ENCODE peak calls at places on chromosomes 3 and 15, in nine cellular contexts. One of them, this sample, is unnamed.

GRCh38 chr15:70062321-70062956 is 35.3 kb downstream of the TLE3 start:
- DNase-seq in brain microvascular endothelial cell: peak
- DNase-seq in B cell: no peak
- DNase-seq in GM12865: no peak
- DNase-seq in HFF-Myc: peak
- DNase-seq in left ventricle myocardium inferior: peak
- DNase-seq in hepatocyte: peak
- DNase-seq in mammary epithelial cell: no peak
- DNase-seq in progenitor cell of endocrine pancreas: no peak
- DNase-seq in this sample: peak

GRCh38 chr15:67303490-67304363 is 49.1 kb downstream of the IQCH start:
- DNase-seq in brain microvascular endothelial cell: peak
- DNase-seq in B cell: no peak
- DNase-seq in GM12865: peak
- DNase-seq in HFF-Myc: peak
- DNase-seq in left ventricle myocardium inferior: no peak
- DNase-seq in hepatocyte: peak
- DNase-seq in mammary epithelial cell: peak
- DNase-seq in progenitor cell of endocrine pancreas: no peak
- DNase-seq in this sample: peak

GRCh38 chr3:56725175-56725574 is 42.1 kb upstream of the TASOR start:
- DNase-seq in brain microvascular endothelial cell: no peak
- DNase-seq in B cell: no peak
- DNase-seq in GM12865: peak
- DNase-seq in HFF-Myc: no peak
- DNase-seq in left ventricle myocardium inferior: no peak
- DNase-seq in hepatocyte: no peak
- DNase-seq in mammary epithelial cell: no peak
- DNase-seq in progenitor cell of endocrine pancreas: no peak
- DNase-seq in this sample: peak

GRCh38 chr3:195030791-195031321 is 240.1 kb downstream of the XXYLT1 start:
- DNase-seq in brain microvascular endothelial cell: peak
- DNase-seq in B cell: no peak
- DNase-seq in GM12865: no peak
- DNase-seq in HFF-Myc: no peak
- DNase-seq in left ventricle myocardium inferior: no peak
- DNase-seq in hepatocyte: peak
- DNase-seq in mammary epithelial cell: peak
- DNase-seq in progenitor cell of endocrine pancreas: no peak
- DNase-seq in this sample: no peak

GRCh38 chr3:151895881-151896661 is 22.6 kb downstream of the SUCNR1 start:
- DNase-seq in brain microvascular endothelial cell: no peak
- DNase-seq in B cell: no peak
- DNase-seq in GM12865: no peak
- DNase-seq in HFF-Myc: no peak
- DNase-seq in left ventricle myocardium inferior: no peak
- DNase-seq in hepatocyte: no peak
- DNase-seq in mammary epithelial cell: no peak
- DNase-seq in progenitor cell of endocrine pancreas: no peak
- DNase-seq in this sample: no peak

GRCh38 chr15:34359416-34359815 is 7.6 kb downstream of the LPCAT4 start:
- DNase-seq in brain microvascular endothelial cell: no peak
- DNase-seq in B cell: no peak
- DNase-seq in GM12865: no peak
- DNase-seq in HFF-Myc: no peak
- DNase-seq in left ventricle myocardium inferior: no peak
- DNase-seq in hepatocyte: no peak
- DNase-seq in mammary epithelial cell: peak
- DNase-seq in progenitor cell of endocrine pancreas: no peak
- DNase-seq in this sample: no peak

GRCh38 chr3:147423601-147424324 is 14.6 kb downstream of the ZIC1 start:
- DNase-seq in brain microvascular endothelial cell: peak
- DNase-seq in B cell: peak
- DNase-seq in GM12865: no peak
- DNase-seq in HFF-Myc: no peak
- DNase-seq in left ventricle myocardium inferior: no peak
- DNase-seq in hepatocyte: no peak
- DNase-seq in mammary epithelial cell: no peak
- DNase-seq in progenitor cell of endocrine pancreas: no peak
- DNase-seq in this sample: no peak

GRCh38 chr3:185400866-185401265 is 37.9 kb downstream of the MAP3K13 start:
- DNase-seq in brain microvascular endothelial cell: no peak
- DNase-seq in B cell: no peak
- DNase-seq in GM12865: no peak
- DNase-seq in HFF-Myc: no peak
- DNase-seq in left ventricle myocardium inferior: no peak
- DNase-seq in hepatocyte: no peak
- DNase-seq in mammary epithelial cell: peak
- DNase-seq in progenitor cell of endocrine pancreas: no peak
- DNase-seq in this sample: no peak

GRCh38 chr3:113428581-113428980 is 12.7 kb downstream of the CFAP44 start:
- DNase-seq in brain microvascular endothelial cell: no peak
- DNase-seq in B cell: no peak
- DNase-seq in GM12865: no peak
- DNase-seq in HFF-Myc: no peak
- DNase-seq in left ventricle myocardium inferior: no peak
- DNase-seq in hepatocyte: no peak
- DNase-seq in mammary epithelial cell: peak
- DNase-seq in progenitor cell of endocrine pancreas: no peak
- DNase-seq in this sample: peak

GRCh38 chr3:73352841-73353493 is 271.8 kb downstream of the PDZRN3 start:
- DNase-seq in brain microvascular endothelial cell: no peak
- DNase-seq in B cell: no peak
- DNase-seq in GM12865: no peak
- DNase-seq in HFF-Myc: no peak
- DNase-seq in left ventricle myocardium inferior: no peak
- DNase-seq in hepatocyte: no peak
- DNase-seq in mammary epithelial cell: no peak
- DNase-seq in progenitor cell of endocrine pancreas: no peak
- DNase-seq in this sample: no peak

GRCh38 chr3:141530133-141530768 is 43.4 kb downstream of the RASA2 start:
- DNase-seq in brain microvascular endothelial cell: no peak
- DNase-seq in B cell: no peak
- DNase-seq in GM12865: no peak
- DNase-seq in HFF-Myc: peak
- DNase-seq in left ventricle myocardium inferior: no peak
- DNase-seq in hepatocyte: no peak
- DNase-seq in mammary epithelial cell: peak
- DNase-seq in progenitor cell of endocrine pancreas: no peak
- DNase-seq in this sample: peak

GRCh38 chr3:113559011-113559410 is 26.7 kb downstream of the SIDT1 start:
- DNase-seq in brain microvascular endothelial cell: no peak
- DNase-seq in B cell: no peak
- DNase-seq in GM12865: no peak
- DNase-seq in HFF-Myc: no peak
- DNase-seq in left ventricle myocardium inferior: no peak
- DNase-seq in hepatocyte: no peak
- DNase-seq in mammary epithelial cell: no peak
- DNase-seq in progenitor cell of endocrine pancreas: no peak
- DNase-seq in this sample: no peak

GRCh38 chr15:70113304-70113700 is 15.6 kb upstream of the TLE3 start:
- DNase-seq in brain microvascular endothelial cell: no peak
- DNase-seq in B cell: no peak
- DNase-seq in GM12865: peak
- DNase-seq in HFF-Myc: no peak
- DNase-seq in left ventricle myocardium inferior: peak
- DNase-seq in hepatocyte: no peak
- DNase-seq in mammary epithelial cell: no peak
- DNase-seq in progenitor cell of endocrine pancreas: no peak
- DNase-seq in this sample: no peak

GRCh38 chr15:62135532-62136134 is 29.5 kb downstream of the C2CD4B start:
- DNase-seq in brain microvascular endothelial cell: peak
- DNase-seq in B cell: no peak
- DNase-seq in GM12865: no peak
- DNase-seq in HFF-Myc: peak
- DNase-seq in left ventricle myocardium inferior: no peak
- DNase-seq in hepatocyte: peak
- DNase-seq in mammary epithelial cell: peak
- DNase-seq in progenitor cell of endocrine pancreas: no peak
- DNase-seq in this sample: peak

GRCh38 chr3:171862993-171863521 is 19.9 kb downstream of the TMEM212 start:
- DNase-seq in brain microvascular endothelial cell: peak
- DNase-seq in B cell: no peak
- DNase-seq in GM12865: no peak
- DNase-seq in HFF-Myc: no peak
- DNase-seq in left ventricle myocardium inferior: no peak
- DNase-seq in hepatocyte: no peak
- DNase-seq in mammary epithelial cell: no peak
- DNase-seq in progenitor cell of endocrine pancreas: no peak
- DNase-seq in this sample: peak

GRCh38 chr3:11835028-11835639 is 11.6 kb downstream of the TAMM41 start:
- DNase-seq in brain microvascular endothelial cell: no peak
- DNase-seq in B cell: no peak
- DNase-seq in GM12865: no peak
- DNase-seq in HFF-Myc: no peak
- DNase-seq in left ventricle myocardium inferior: no peak
- DNase-seq in hepatocyte: peak
- DNase-seq in mammary epithelial cell: no peak
- DNase-seq in progenitor cell of endocrine pancreas: no peak
- DNase-seq in this sample: peak
- TF ChIP-seq CTCF in brain microvascular endothelial cell: peak
- TF ChIP-seq CTCF in B cell: peak
- TF ChIP-seq CTCF in GM12865: peak
- TF ChIP-seq CTCF in HFF-Myc: peak
- TF ChIP-seq CTCF in left ventricle myocardium inferior: peak
- TF ChIP-seq CTCF in hepatocyte: peak
- TF ChIP-seq CTCF in mammary epithelial cell: peak
- TF ChIP-seq CTCF in progenitor cell of endocrine pancreas: peak
- TF ChIP-seq CTCF in this sample: peak

GRCh38 chr3:159926573-159926972 is 62.1 kb upstream of the IL12A start:
- DNase-seq in brain microvascular endothelial cell: no peak
- DNase-seq in B cell: no peak
- DNase-seq in GM12865: no peak
- DNase-seq in HFF-Myc: no peak
- DNase-seq in left ventricle myocardium inferior: no peak
- DNase-seq in hepatocyte: no peak
- DNase-seq in mammary epithelial cell: no peak
- DNase-seq in progenitor cell of endocrine pancreas: no peak
- DNase-seq in this sample: no peak

GRCh38 chr3:159928692-159929091 is 59.9 kb upstream of the IL12A start:
- DNase-seq in brain microvascular endothelial cell: peak
- DNase-seq in B cell: no peak
- DNase-seq in GM12865: no peak
- DNase-seq in HFF-Myc: peak
- DNase-seq in left ventricle myocardium inferior: no peak
- DNase-seq in hepatocyte: no peak
- DNase-seq in mammary epithelial cell: peak
- DNase-seq in progenitor cell of endocrine pancreas: no peak
- DNase-seq in this sample: peak

GRCh38 chr3:159928071-159928491 is 60.6 kb upstream of the IL12A start:
- DNase-seq in brain microvascular endothelial cell: no peak
- DNase-seq in B cell: no peak
- DNase-seq in GM12865: no peak
- DNase-seq in HFF-Myc: no peak
- DNase-seq in left ventricle myocardium inferior: no peak
- DNase-seq in hepatocyte: no peak
- DNase-seq in mammary epithelial cell: peak
- DNase-seq in progenitor cell of endocrine pancreas: no peak
- DNase-seq in this sample: no peak

GRCh38 chr3:159929894-159930235 is 58.8 kb upstream of the IL12A start:
- DNase-seq in brain microvascular endothelial cell: no peak
- DNase-seq in B cell: no peak
- DNase-seq in GM12865: no peak
- DNase-seq in HFF-Myc: no peak
- DNase-seq in left ventricle myocardium inferior: no peak
- DNase-seq in hepatocyte: no peak
- DNase-seq in mammary epithelial cell: no peak
- DNase-seq in progenitor cell of endocrine pancreas: no peak
- DNase-seq in this sample: no peak

DNA sequence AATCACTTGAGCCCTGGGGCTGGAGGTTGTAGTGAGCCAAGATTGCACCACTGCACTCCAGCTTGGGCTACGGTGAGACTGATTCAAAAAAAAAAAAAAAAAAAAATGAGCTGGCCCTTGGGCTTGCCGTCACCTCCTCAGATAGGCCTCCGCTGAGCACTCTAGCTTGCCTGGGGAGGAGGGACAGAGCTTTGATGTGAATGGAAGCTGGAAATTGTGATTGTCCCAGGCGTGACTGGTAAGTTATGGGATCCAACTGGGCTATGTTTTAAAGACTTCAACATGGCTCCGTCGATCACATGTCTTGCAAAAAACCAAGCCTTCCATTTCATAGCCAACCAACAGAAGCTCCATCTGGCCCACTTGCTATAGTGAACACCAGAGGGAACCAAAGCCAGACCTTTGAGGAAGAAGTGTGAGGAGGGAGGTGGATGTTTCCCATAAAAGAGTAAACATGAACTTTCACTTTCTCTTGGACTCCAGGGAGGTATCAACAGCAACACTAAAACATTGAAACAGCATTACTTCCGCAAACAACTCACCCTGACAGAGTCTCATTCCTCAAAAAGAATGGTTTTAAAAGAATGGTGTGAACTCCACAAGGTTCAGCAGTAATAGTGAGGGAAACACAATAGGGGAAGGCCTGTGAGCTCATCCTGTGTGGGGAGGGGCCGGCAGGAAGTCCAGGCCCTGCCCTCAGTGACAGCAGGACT is 59.3 kb upstream of the IL12A start:
- DNase-seq in brain microvascular endothelial cell: peak
- DNase-seq in B cell: no peak
- DNase-seq in GM12865: peak
- DNase-seq in HFF-Myc: peak
- DNase-seq in left ventricle myocardium inferior: no peak
- DNase-seq in hepatocyte: peak
- DNase-seq in mammary epithelial cell: peak
- DNase-seq in progenitor cell of endocrine pancreas: no peak
- DNase-seq in this sample: peak
- TF ChIP-seq CTCF in brain microvascular endothelial cell: peak
- TF ChIP-seq CTCF in B cell: no peak
- TF ChIP-seq CTCF in GM12865: no peak
- TF ChIP-seq CTCF in HFF-Myc: peak
- TF ChIP-seq CTCF in left ventricle myocardium inferior: peak
- TF ChIP-seq CTCF in hepatocyte: peak
- TF ChIP-seq CTCF in mammary epithelial cell: peak
- TF ChIP-seq CTCF in progenitor cell of endocrine pancreas: peak
- TF ChIP-seq CTCF in this sample: peak

DNA sequence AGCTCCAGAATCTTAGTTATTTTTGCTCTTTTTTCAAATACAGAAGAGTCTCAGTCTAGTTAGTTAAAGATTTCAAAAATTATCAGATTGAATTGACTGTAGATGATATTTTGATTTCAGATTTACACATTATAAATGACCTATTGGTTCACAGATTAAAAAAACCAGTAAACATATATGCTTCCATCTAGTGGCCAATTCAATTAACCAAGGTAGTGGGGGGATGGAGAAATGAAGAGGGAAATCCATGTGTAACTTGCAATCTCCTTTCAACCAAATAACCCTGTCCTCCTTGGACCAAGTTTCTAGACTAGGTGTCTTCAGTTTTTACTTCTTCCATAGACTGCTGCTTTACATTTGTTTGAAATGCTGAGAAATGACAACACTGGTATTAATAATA is 789.8 kb downstream of the ROBO1 start:
- DNase-seq in brain microvascular endothelial cell: no peak
- DNase-seq in B cell: no peak
- DNase-seq in GM12865: peak
- DNase-seq in HFF-Myc: no peak
- DNase-seq in left ventricle myocardium inferior: no peak
- DNase-seq in hepatocyte: no peak
- DNase-seq in mammary epithelial cell: peak
- DNase-seq in progenitor cell of endocrine pancreas: no peak
- DNase-seq in this sample: no peak
- TF ChIP-seq CTCF in brain microvascular endothelial cell: peak
- TF ChIP-seq CTCF in B cell: no peak
- TF ChIP-seq CTCF in GM12865: no peak
- TF ChIP-seq CTCF in HFF-Myc: peak
- TF ChIP-seq CTCF in left ventricle myocardium inferior: peak
- TF ChIP-seq CTCF in hepatocyte: no peak
- TF ChIP-seq CTCF in mammary epithelial cell: peak
- TF ChIP-seq CTCF in progenitor cell of endocrine pancreas: peak
- TF ChIP-seq CTCF in this sample: peak

GRCh38 chr3:89314454-89314853 is 207.0 kb downstream of the EPHA3 start:
- DNase-seq in brain microvascular endothelial cell: peak
- DNase-seq in B cell: no peak
- DNase-seq in GM12865: peak
- DNase-seq in HFF-Myc: peak
- DNase-seq in left ventricle myocardium inferior: no peak
- DNase-seq in hepatocyte: peak
- DNase-seq in mammary epithelial cell: peak
- DNase-seq in progenitor cell of endocrine pancreas: no peak
- DNase-seq in this sample: peak
- TF ChIP-seq CTCF in brain microvascular endothelial cell: peak
- TF ChIP-seq CTCF in B cell: no peak
- TF ChIP-seq CTCF in GM12865: no peak
- TF ChIP-seq CTCF in HFF-Myc: no peak
- TF ChIP-seq CTCF in left ventricle myocardium inferior: no peak
- TF ChIP-seq CTCF in hepatocyte: peak
- TF ChIP-seq CTCF in mammary epithelial cell: peak
- TF ChIP-seq CTCF in progenitor cell of endocrine pancreas: peak
- TF ChIP-seq CTCF in this sample: peak

This sample was measured in astrocyte.